ENCODE peak calls at places on chromosomes 16 and 17, in six cellular contexts. J is OCI-LY7; M is H9; P is cardiac muscle cell; T is neural progenitor cell; Y is CD8-positive, alpha-beta T cell. B is an unnamed sample.

GRCh38 chr16:58158137-58158536 is 29.0 kb upstream of the CFAP20 start:
- DNase-seq in J (no peak), M (no peak), P (no peak), T (no peak), Y (no peak), B (no peak)

GRCh38 chr17:45411348-45412105 is 21.1 kb downstream of the ARHGAP27 start:
- DNase-seq in J (no peak), M (no peak), P (no peak), T (no peak), Y (no peak), B (no peak)

GRCh38 chr16:58025351-58026138 is at the start of gene MMP15:
- DNase-seq in J (peak), M (peak), P (peak), T (peak), Y (peak), B (no peak)

GRCh38 chr17:42283241-42284019 is 4.9 kb upstream of the STAT5A start:
- DNase-seq in J (no peak), M (peak), P (no peak), T (no peak), Y (no peak), B (no peak)

GRCh38 chr16:86960266-86960665 is 356.9 kb downstream of the C16orf95 start:
- DNase-seq in J (no peak), M (no peak), P (no peak), T (peak), Y (no peak), B (no peak)

GRCh38 chr16:73050115-73051099 is 2.5 kb upstream of the ZFHX3 start:
- DNase-seq in J (no peak), M (no peak), P (no peak), T (no peak), Y (no peak), B (no peak)

GRCh38 chr16:79845006-79845733 is 244.6 kb upstream of the MAF start:
- DNase-seq in J (peak), M (no peak), P (no peak), T (no peak), Y (no peak), B (no peak)

GRCh38 chr17:48552453-48553189 is 7.7 kb upstream of the HOXB2 start:
- DNase-seq in J (no peak), M (peak), P (no peak), T (peak), Y (no peak), B (no peak)

GRCh38 chr16:68367891-68368601 is 57.2 kb downstream of the PRMT7 start:
- DNase-seq in J (peak), M (no peak), P (no peak), T (no peak), Y (no peak), B (no peak)

GRCh38 chr16:54125751-54126655 is 160.6 kb downstream of the IRX3 start:
- DNase-seq in J (no peak), M (no peak), P (no peak), T (no peak), Y (no peak), B (no peak)

GRCh38 chr17:75515523-75516254 is at the start of gene CASKIN2:
- DNase-seq in J (peak), M (peak), P (peak), T (peak), Y (peak), B (peak)

GRCh38 chr17:27349540-27350021 is 55.7 kb downstream of the WSB1 start:
- DNase-seq in J (no peak), M (peak), P (no peak), T (no peak), Y (no peak), B (no peak)

GRCh38 chr17:4744999-4745969 is 5.6 kb upstream of the CXCL16 start:
- DNase-seq in J (no peak), M (peak), P (no peak), T (peak), Y (no peak), B (no peak)

GRCh38 chr17:19647697-19648474 is 665 bp upstream of the ALDH3A2 start:
- DNase-seq in J (peak), M (peak), P (peak), T (peak), Y (peak), B (peak)

GRCh38 chr16:79928142-79928735 is 327.7 kb upstream of the MAF start:
- DNase-seq in J (no peak), M (no peak), P (no peak), T (no peak), Y (no peak), B (no peak)

GRCh38 chr17:61492759-61493526 is 40.7 kb downstream of the TBX4 start:
- DNase-seq in J (no peak), M (no peak), P (no peak), T (no peak), Y (no peak), B (no peak)

GRCh38 chr17:59366773-59367656 is 35.6 kb downstream of the YPEL2 start:
- DNase-seq in J (no peak), M (no peak), P (peak), T (no peak), Y (no peak), B (peak)

GRCh38 chr17:47063475-47063874 is 84.4 kb upstream of the RPRML start:
- DNase-seq in J (no peak), M (no peak), P (no peak), T (no peak), Y (no peak), B (no peak)

GRCh38 chr16:86342161-86342560 is 168.2 kb upstream of the FOXF1 start:
- DNase-seq in J (no peak), M (no peak), P (no peak), T (no peak), Y (no peak), B (no peak)

GRCh38 chr17:74865504-74866197 is 6.0 kb upstream of the GRIN2C start:
- DNase-seq in J (peak), M (peak), P (no peak), T (no peak), Y (no peak), B (no peak)

GRCh38 chr16:64092284-64092683 is 1029.6 kb downstream of the CDH11 start:
- DNase-seq in J (no peak), M (no peak), P (no peak), T (no peak), Y (no peak), B (no peak)

GRCh38 chr16:84451781-84452180 is 52.7 kb downstream of the MEAK7 start:
- DNase-seq in J (no peak), M (no peak), P (no peak), T (no peak), Y (peak), B (no peak)

GRCh38 chr17:73646409-73647305 is 2.4 kb upstream of the SDK2 start:
- DNase-seq in J (peak), M (peak), P (peak), T (peak), Y (peak), B (no peak)

GRCh38 chr17:70654706-70655105 is 485.4 kb downstream of the KCNJ2 start:
- DNase-seq in J (no peak), M (no peak), P (no peak), T (no peak), Y (no peak), B (no peak)

GRCh38 chr17:41131979-41132378 is 8.0 kb upstream of the KRTAP4-12 start:
- DNase-seq in J (no peak), M (no peak), P (no peak), T (no peak), Y (no peak), B (no peak)

GRCh38 chr17:82028966-82029365 is 2.5 kb upstream of the RAC3 start:
- DNase-seq in J (no peak), M (no peak), P (no peak), T (no peak), Y (no peak), B (no peak)
- H3K27ac ChIP-seq in J (no peak), M (no peak), P (no peak), T (no peak), Y (no peak), B (no peak)

GRCh38 chr16:2429037-2429770 is at the start of gene CCNF:
- DNase-seq in J (peak), M (peak), P (peak), T (peak), Y (peak), B (peak)

GRCh38 chr16:2428787-2429036 is 535 bp upstream of the CCNF start:
- DNase-seq in J (no peak), M (no peak), P (no peak), T (no peak), Y (no peak), B (no peak)

GRCh38 chr16:2426941-2427361 is 2.3 kb upstream of the CCNF start:
- DNase-seq in J (no peak), M (no peak), P (no peak), T (no peak), Y (no peak), B (no peak)

GRCh38 chr16:2427526-2427925 is 1.7 kb upstream of the CCNF start:
- DNase-seq in J (no peak), M (no peak), P (no peak), T (no peak), Y (no peak), B (no peak)

DNA sequence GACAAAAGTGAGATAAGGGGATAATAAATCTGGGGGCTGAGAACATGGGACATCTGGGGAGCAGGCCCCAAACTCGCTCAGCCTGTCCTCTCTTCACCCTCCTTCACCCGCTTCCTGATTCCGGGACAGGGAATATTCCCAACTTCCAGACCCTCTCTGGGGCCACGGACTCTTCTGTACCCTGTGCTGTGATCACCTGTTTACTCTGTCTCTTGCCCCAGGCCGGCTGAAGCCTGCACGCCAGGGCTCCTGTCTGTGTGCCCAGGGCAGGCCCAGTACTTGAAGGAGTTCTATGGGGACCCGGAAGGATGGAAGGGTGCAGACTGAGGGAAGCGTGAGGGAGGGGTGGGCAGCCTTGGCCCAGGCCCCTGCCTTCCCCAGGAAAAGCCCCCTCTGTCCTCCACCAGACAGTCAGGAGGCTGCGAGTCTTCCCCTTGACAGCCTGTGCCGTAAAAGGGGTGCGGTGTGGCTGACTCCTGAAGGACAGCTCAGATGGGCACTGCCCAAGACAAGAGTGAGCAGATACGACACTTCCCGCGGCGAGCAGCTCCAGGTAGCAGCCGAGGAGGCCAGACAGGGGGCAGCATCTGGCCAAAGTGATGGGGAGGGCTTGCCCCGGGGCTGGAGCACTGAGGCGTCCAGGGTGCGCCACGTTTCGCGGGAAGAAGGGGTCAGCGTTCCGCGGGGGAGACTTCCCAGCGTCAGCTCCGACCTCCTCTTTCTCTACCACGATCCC is 1.0 kb upstream of the CCNF start:
- DNase-seq in J (peak), M (peak), P (peak), T (peak), Y (peak), B (peak)
- H3K27ac ChIP-seq in J (peak), M (no peak), P (peak), T (no peak), Y (peak), B (peak)

DNA sequence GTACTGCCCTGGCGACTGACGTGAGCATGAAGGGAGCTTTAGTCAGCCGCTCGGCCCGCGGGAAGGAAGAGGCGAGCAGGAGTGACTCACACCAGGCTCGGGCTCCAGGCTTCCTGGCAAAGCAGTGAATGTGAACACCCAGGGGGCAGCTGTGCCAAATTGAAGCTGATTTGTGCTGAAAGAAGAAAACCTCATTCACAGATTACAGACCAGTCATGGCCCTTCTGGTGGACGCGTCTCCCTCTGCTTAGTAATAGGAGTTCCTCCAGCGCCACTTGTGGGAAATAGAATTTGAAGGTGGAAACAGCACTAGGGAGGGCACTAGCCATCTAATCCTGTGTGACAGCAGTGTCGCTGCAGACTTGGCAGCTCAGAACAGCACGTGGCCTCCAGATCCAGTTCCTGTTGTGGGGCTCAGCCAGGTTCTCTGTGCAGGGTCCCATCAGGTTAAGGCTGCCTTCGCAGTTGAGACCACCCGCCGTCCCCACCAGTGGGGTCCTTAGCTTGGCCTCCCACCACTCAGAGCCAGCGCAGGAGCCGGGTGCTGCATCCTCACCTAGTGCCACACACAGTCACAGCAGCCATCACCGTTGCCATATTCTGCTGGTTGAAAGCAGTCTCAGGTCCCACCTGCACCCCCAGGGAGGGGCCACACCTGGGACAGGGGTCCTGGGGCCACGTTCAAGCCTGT is 164.5 kb upstream of the CHMP6 start:
- DNase-seq in J (no peak), M (peak), P (no peak), T (peak), Y (no peak), B (peak)
- H3K27ac ChIP-seq in J (no peak), M (no peak), P (no peak), T (no peak), Y (no peak), B (peak)

GRCh38 chr16:11625769-11626168 is 39.0 kb upstream of the LITAF start:
- DNase-seq in J (no peak), M (no peak), P (no peak), T (no peak), Y (no peak), B (no peak)

GRCh38 chr16:11626657-11627291 is 40.1 kb upstream of the LITAF start:
- DNase-seq in J (no peak), M (no peak), P (no peak), T (no peak), Y (no peak), B (no peak)

GRCh38 chr16:11624205-11624604 is 37.5 kb upstream of the LITAF start:
- DNase-seq in J (no peak), M (no peak), P (no peak), T (no peak), Y (no peak), B (no peak)

GRCh38 chr16:11627292-11627663 is 40.6 kb upstream of the LITAF start:
- DNase-seq in J (no peak), M (no peak), P (no peak), T (no peak), Y (no peak), B (no peak)

GRCh38 chr16:11624645-11625607 is 38.2 kb upstream of the LITAF start:
- DNase-seq in J (no peak), M (no peak), P (no peak), T (no peak), Y (no peak), B (no peak)
- H3K27ac ChIP-seq in J (peak), M (no peak), P (no peak), T (no peak), Y (no peak), B (no peak)

GRCh38 chr16:24845726-24846547 is at the start of gene SLC5A11:
- DNase-seq in J (no peak), M (no peak), P (no peak), T (no peak), Y (no peak), B (no peak)

GRCh38 chr16:24847358-24847664 is 1.5 kb downstream of the SLC5A11 start:
- DNase-seq in J (no peak), M (no peak), P (no peak), T (no peak), Y (no peak), B (no peak)

GRCh38 chr16:24849641-24850040 is 3.9 kb downstream of the SLC5A11 start:
- DNase-seq in J (no peak), M (no peak), P (no peak), T (no peak), Y (no peak), B (no peak)

GRCh38 chr16:24846548-24847357 is 990 bp downstream of the SLC5A11 start:
- DNase-seq in J (no peak), M (no peak), P (no peak), T (no peak), Y (no peak), B (no peak)

DNA sequence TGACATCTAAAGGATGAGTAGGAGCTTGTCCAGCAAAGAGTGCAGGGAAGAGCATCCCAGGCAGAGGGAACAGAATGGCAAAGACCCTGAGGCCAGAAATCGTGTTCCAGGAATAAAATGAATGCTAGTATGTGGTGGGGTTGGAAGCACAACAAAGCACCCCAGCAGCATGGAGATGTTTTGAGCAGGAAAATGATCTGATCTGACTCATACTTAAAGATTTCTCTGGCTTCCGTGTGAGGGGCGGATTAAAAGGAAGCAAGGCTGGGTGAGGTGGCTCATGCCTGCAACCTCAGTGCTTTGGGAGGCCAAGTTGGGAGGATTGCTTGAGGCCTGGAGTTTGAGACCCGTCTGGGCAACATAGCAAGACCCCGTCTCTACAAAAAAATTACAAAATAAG is 2.3 kb downstream of the SLC5A11 start:
- DNase-seq in J (no peak), M (no peak), P (no peak), T (no peak), Y (no peak), B (no peak)
- H3K27ac ChIP-seq in J (no peak), M (no peak), P (no peak), T (no peak), Y (no peak), B (no peak)

DNA sequence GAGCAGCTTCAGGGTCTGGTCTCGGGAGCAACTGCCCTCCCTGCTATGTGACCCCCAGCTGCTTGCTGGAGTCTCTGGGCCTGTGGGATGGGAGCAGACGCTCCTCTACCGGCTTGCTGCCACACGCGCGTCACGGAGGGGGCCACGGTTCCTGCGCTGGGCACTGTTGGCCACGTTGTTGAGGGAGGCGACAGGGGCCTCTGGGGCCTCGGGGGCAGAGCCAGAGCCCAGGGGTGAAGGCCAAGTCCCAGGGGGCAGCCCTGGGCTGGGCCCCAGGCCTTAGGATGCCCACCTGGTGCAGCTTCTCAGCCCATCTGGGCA is 56.6 kb downstream of the ZFPM1 start:
- DNase-seq in J (no peak), M (no peak), P (no peak), T (no peak), Y (no peak), B (no peak)
- H3K27ac ChIP-seq in J (no peak), M (no peak), P (no peak), T (no peak), Y (no peak), B (no peak)

GRCh38 chr16:2770781-2771111 is 6.3 kb downstream of the ELOB start:
- DNase-seq in J (no peak), M (no peak), P (no peak), T (no peak), Y (no peak), B (no peak)

GRCh38 chr16:2771496-2772402 is 5.3 kb downstream of the ELOB start:
- DNase-seq in J (no peak), M (peak), P (no peak), T (no peak), Y (no peak), B (no peak)

GRCh38 chr16:2769100-2769529 is 8.0 kb downstream of the ELOB start:
- DNase-seq in J (no peak), M (no peak), P (no peak), T (no peak), Y (no peak), B (no peak)

GRCh38 chr16:2769675-2770056 is 7.4 kb downstream of the ELOB start:
- DNase-seq in J (no peak), M (no peak), P (no peak), T (no peak), Y (no peak), B (no peak)

GRCh38 chr16:2770057-2770780 is 6.9 kb downstream of the ELOB start:
- DNase-seq in J (no peak), M (no peak), P (no peak), T (no peak), Y (no peak), B (no peak)
- H3K27ac ChIP-seq in J (no peak), M (no peak), P (peak), T (peak), Y (no peak), B (no peak)